ENCODE peak calls at places on chromosomes 3 and 15, in ten cellular contexts. X is LNCaP clone FGC; W is adipocyte; H is left cardiac atrium; P is posterior vena cava; I is stimulated activated CD8-positive, alpha-beta memory T cell treated with anti-CD3 and anti-CD28 coated beads, Interleukin-4, amount 100 ng/mL, for 4 hours; F is adrenal gland; S is stimulated activated CD4-positive, alpha-beta T cell treated with anti-CD3 and anti-CD28 coated beads, TNF-alpha, amount 100 ng/mL, for 4 hours; T is NCI-H748 treated with DMSO at 0.1 percent for 48 hours; O is NCI-H1092. Y is an unnamed sample.

GRCh38 chr15:31402511-31403056 is 75.9 kb downstream of the KLF13 start:
- DNase-seq in X (no peak), W (no peak), H (peak), P (peak), I (no peak), F (peak), S (no peak), T (no peak), O (no peak), Y (no peak)

GRCh38 chr3:29282431-29283296 is 1.8 kb downstream of the RBMS3 start:
- DNase-seq in X (no peak), W (peak), H (no peak), P (no peak), I (no peak), F (peak), S (no peak), T (no peak), O (no peak), Y (no peak)

GRCh38 chr3:159881828-159882309 is 106.8 kb upstream of the IL12A start:
- DNase-seq in X (no peak), W (no peak), H (peak), P (no peak), I (no peak), F (peak), S (no peak), T (no peak), O (no peak), Y (no peak)

GRCh38 chr15:66019826-66020398 is 150.6 kb downstream of the RAB11A start:
- DNase-seq in X (no peak), W (no peak), H (no peak), P (no peak), I (no peak), F (no peak), S (no peak), T (no peak), O (no peak), Y (no peak)

GRCh38 chr15:75952512-75952911 is 48.8 kb downstream of the FBXO22 start:
- DNase-seq in X (no peak), W (no peak), H (no peak), P (no peak), I (no peak), F (no peak), S (no peak), T (no peak), O (no peak), Y (no peak)

GRCh38 chr3:62371735-62372591 is 1.4 kb downstream of the FEZF2 start:
- DNase-seq in X (no peak), W (no peak), H (no peak), P (no peak), I (no peak), F (no peak), S (no peak), T (no peak), O (no peak), Y (no peak)

GRCh38 chr15:75007216-75007615 is 11.9 kb downstream of the SCAMP5 start:
- DNase-seq in X (no peak), W (no peak), H (no peak), P (no peak), I (no peak), F (no peak), S (no peak), T (no peak), O (no peak), Y (no peak)

GRCh38 chr3:184441202-184441900 is 61.5 kb downstream of the CHRD start:
- DNase-seq in X (no peak), W (no peak), H (no peak), P (no peak), I (no peak), F (no peak), S (no peak), T (no peak), O (no peak), Y (no peak)